ENCODE peak calls at places on chromosomes 2 and 18, in ten cellular contexts. Z is aorta; O is A673; K is upper lobe of left lung; V is left colon; Q is Panc1; E is heart right ventricle; G is NCI-H82; S is NCI-H2029; W is stimulated activated CD8-positive, alpha-beta memory T cell treated with anti-CD3 and anti-CD28 coated beads, Interleukin-2, amount 100 ng/mL, for 48 hours. P is an unnamed sample.

GRCh38 chr2:219335373-219335786 is 2.8 kb upstream of the RESP18 start:
- DNase-seq in Z (no peak), O (no peak), K (no peak), V (no peak), Q (no peak), E (no peak), G (no peak), S (no peak), W (no peak), P (no peak)

GRCh38 chr2:38377501-38378258 is 607 bp upstream of the ATL2 start:
- DNase-seq in Z (no peak), O (peak), K (no peak), V (no peak), Q (peak), E (peak), G (peak), S (peak), W (no peak), P (peak)

GRCh38 chr2:173652311-173652710 is 297.6 kb downstream of the CDCA7 start:
- DNase-seq in Z (no peak), O (peak), K (no peak), V (no peak), Q (peak), E (no peak), G (no peak), S (no peak), W (no peak), P (no peak)

GRCh38 chr18:9653390-9653789 is 39.0 kb upstream of the PPP4R1 start:
- DNase-seq in Z (peak), O (no peak), K (no peak), V (no peak), Q (no peak), E (peak), G (no peak), S (no peak), W (no peak), P (no peak)

GRCh38 chr2:26646986-26647672 is 6.0 kb upstream of the CIB4 start:
- DNase-seq in Z (no peak), O (no peak), K (no peak), V (no peak), Q (no peak), E (no peak), G (no peak), S (no peak), W (no peak), P (no peak)

GRCh38 chr2:96072746-96073145 is 38.0 kb upstream of the GPAT2 start:
- DNase-seq in Z (no peak), O (no peak), K (no peak), V (no peak), Q (no peak), E (no peak), G (no peak), S (no peak), W (no peak), P (no peak)

GRCh38 chr2:28556303-28556702 is 60.4 kb downstream of the PLB1 start:
- DNase-seq in Z (no peak), O (no peak), K (no peak), V (no peak), Q (no peak), E (no peak), G (no peak), S (no peak), W (no peak), P (no peak)

GRCh38 chr2:238924032-238924431 is 76.1 kb downstream of the TWIST2 start:
- DNase-seq in Z (peak), O (no peak), K (no peak), V (no peak), Q (no peak), E (no peak), G (no peak), S (no peak), W (no peak), P (no peak)

GRCh38 chr2:164903944-164904343 is 51.4 kb downstream of the SLC38A11 start:
- DNase-seq in Z (no peak), O (peak), K (no peak), V (no peak), Q (no peak), E (no peak), G (peak), S (peak), W (no peak), P (no peak)

GRCh38 chr2:109513749-109514588 is 99.8 kb downstream of the SEPTIN10 start:
- DNase-seq in Z (no peak), O (no peak), K (no peak), V (no peak), Q (no peak), E (no peak), G (no peak), S (no peak), W (no peak), P (no peak)

GRCh38 chr2:36035137-36035536 is 320.4 kb upstream of the CRIM1 start:
- DNase-seq in Z (no peak), O (no peak), K (no peak), V (no peak), Q (no peak), E (no peak), G (no peak), S (no peak), W (no peak), P (no peak)

GRCh38 chr2:47069628-47070154 is 85.4 kb downstream of the STPG4 start:
- DNase-seq in Z (peak), O (peak), K (no peak), V (peak), Q (no peak), E (peak), G (no peak), S (no peak), W (no peak), P (no peak)

P was measured in KG1.